ENCODE peak calls at places on chromosomes 6 and 20, in four cellular contexts. V, N, G and U are unnamed samples.

GRCh38 chr20:54651252-54651651 is 175.9 kb downstream of the DOK5 start:
- DNase-seq in G (no peak), N (no peak), V (no peak), U (no peak)

GRCh38 chr20:48210111-48211029 is 425.1 kb upstream of the SULF2 start:
- DNase-seq in G (no peak), V (peak; percentile 54), N (no peak), U (no peak)

GRCh38 chr6:79671605-79672266 is 40.6 kb downstream of the SH3BGRL2 start:
- DNase-seq in V (no peak), N (no peak), G (no peak), U (no peak)

GRCh38 chr6:21824431-21825180 is 231.1 kb downstream of the SOX4 start:
- DNase-seq in G (no peak), N (no peak), V (no peak), U (no peak)

GRCh38 chr6:22399693-22400092 is 102.9 kb upstream of the PRL start:
- DNase-seq in V (no peak), N (no peak), G (no peak), U (no peak)

GRCh38 chr6:138107752-138108592 is 753 bp upstream of the PERP start:
- DNase-seq in V (no peak), G (no peak), N (peak; percentile 35), U (no peak)

GRCh38 chr20:52937701-52938100 is 34.5 kb upstream of the TSHZ2 start:
- DNase-seq in N (no peak), V (no peak), G (no peak), U (no peak)

GRCh38 chr6:25242567-25242966 is 36.6 kb upstream of the CARMIL1 start:
- DNase-seq in N (no peak), G (no peak), V (no peak), U (no peak)

GRCh38 chr6:154474636-154475428 is 35.7 kb downstream of the CNKSR3 start:
- DNase-seq in G (no peak), N (no peak), V (peak; percentile 76), U (no peak)

GRCh38 chr20:38725458-38725958 is 1.2 kb downstream of the SLC32A1 start:
- DNase-seq in N (no peak), V (no peak), G (peak; percentile 44), U (no peak)

GRCh38 chr6:164095056-164095455 is 680.5 kb downstream of the QKI start:
- DNase-seq in V (no peak), N (no peak), G (no peak), U (no peak)

GRCh38 chr6:156559151-156559690 is 218.0 kb upstream of the ARID1B start:
- DNase-seq in G (no peak), V (no peak), N (no peak), U (no peak)

GRCh38 chr20:44552950-44553908 is 29.1 kb upstream of the PKIG start:
- DNase-seq in G (no peak), V (no peak), N (no peak), U (no peak)

GRCh38 chr6:69866351-69867074 is at the start of gene COL19A1:
- DNase-seq in V (no peak), N (peak; percentile 10), G (peak; percentile 19), U (no peak)